ENCODE peak calls at places on chromosome 19, in seven cellular contexts. R, T, Q, K, M, P and O are unnamed samples.

GRCh38 chr19:1063030-1063908 is 3.7 kb upstream of the ARHGAP45 start:
- DNase-seq in Q (no peak), M (no peak), P (peak; percentile 64), T (peak; percentile 67), K (peak; percentile 77), R (no peak), O (no peak)

GRCh38 chr19:5851302-5851701 is at the start of gene FUT3:
- DNase-seq in M (no peak), K (peak; percentile 6), Q (no peak), P (no peak), T (no peak), R (no peak), O (no peak)

GRCh38 chr19:19955208-19955607 is 54.5 kb downstream of the ZNF93 start:
- DNase-seq in T (peak; percentile 33), P (no peak), M (no peak), R (no peak), Q (no peak), K (no peak), O (no peak)

GRCh38 chr19:1082165-1082927 is 12.8 kb downstream of the POLR2E start:
- DNase-seq in P (peak; percentile 92), R (peak; percentile 87), T (peak; percentile 99), Q (no peak), K (peak; percentile 95), M (no peak), O (peak; percentile 81)

GRCh38 chr19:46107371-46107770 is 17.1 kb downstream of the IGFL3 start:
- DNase-seq in K (no peak), R (no peak), M (no peak), P (no peak), Q (no peak), T (no peak), O (no peak)

GRCh38 chr19:55340144-55340783 is 588 bp downstream of the KMT5C start:
- DNase-seq in M (no peak), P (peak; percentile 63), R (no peak), K (peak; percentile 38), T (no peak), Q (no peak), O (no peak)

GRCh38 chr19:49081273-49081672 is 4.0 kb upstream of the SNRNP70 start:
- DNase-seq in Q (no peak), P (no peak), T (no peak), R (no peak), K (no peak), M (no peak), O (no peak)

GRCh38 chr19:39481676-39482075 is 1.0 kb downstream of the TIMM50 start:
- DNase-seq in R (no peak), M (no peak), T (no peak), P (no peak), K (no peak), Q (no peak), O (no peak)

GRCh38 chr19:14106840-14107239 is 10.7 kb downstream of the PRKACA start:
- DNase-seq in K (no peak), T (no peak), Q (no peak), M (no peak), P (no peak), R (no peak), O (no peak)

GRCh38 chr19:48398329-48399235 is 5.1 kb downstream of the GRIN2D start:
- DNase-seq in K (peak; percentile 94), M (peak; percentile 44), P (peak; percentile 96), Q (no peak), R (peak; percentile 85), T (peak; percentile 98), O (peak; percentile 91)

GRCh38 chr19:35115538-35115951 is at the start of gene FXYD3:
- DNase-seq in M (no peak), K (no peak), T (no peak), Q (no peak), R (no peak), P (no peak), O (no peak)

GRCh38 chr19:46303702-46304397 is 7.0 kb downstream of the HIF3A start:
- DNase-seq in Q (no peak), R (no peak), K (peak; percentile 93), P (peak; percentile 82), T (peak; percentile 99), M (no peak), O (no peak)

GRCh38 chr19:5038631-5039271 is 69.8 kb downstream of the KDM4B start:
- DNase-seq in K (peak; percentile 53), M (peak; percentile 17), P (peak; percentile 72), R (no peak), T (peak; percentile 62), Q (no peak), O (no peak)

GRCh38 chr19:39112338-39112890 is 13.2 kb upstream of the PAK4 start:
- DNase-seq in P (no peak), K (no peak), T (no peak), R (no peak), Q (no peak), M (no peak), O (no peak)

GRCh38 chr19:13723206-13723605 is 41.1 kb upstream of the MRI1 start:
- DNase-seq in R (no peak), K (no peak), P (no peak), Q (no peak), T (no peak), M (no peak), O (no peak)

GRCh38 chr19:6126335-6126974 is 9.0 kb upstream of the ACSBG2 start:
- DNase-seq in R (no peak), Q (peak; percentile 71), K (peak; percentile 71), T (no peak), P (peak; percentile 55), M (peak; percentile 67), O (no peak)

GRCh38 chr19:46604781-46605355 is 3.7 kb downstream of the CALM3 start:
- DNase-seq in P (peak; percentile 65), Q (no peak), T (no peak), R (no peak), K (peak; percentile 14), M (no peak), O (no peak)

GRCh38 chr19:3149089-3149488 is 13.3 kb downstream of the GNA15 start:
- DNase-seq in K (no peak), T (no peak), M (no peak), P (no peak), Q (no peak), R (no peak), O (no peak)

GRCh38 chr19:5623397-5624153 is 692 bp downstream of the SAFB start:
- DNase-seq in R (no peak), P (peak; percentile 55), K (peak; percentile 47), T (no peak), Q (no peak), M (no peak), O (no peak)

GRCh38 chr19:20167020-20167644 is at the start of gene ZNF486:
- DNase-seq in T (peak; percentile 95), K (peak; percentile 24), Q (no peak), P (peak; percentile 85), R (peak; percentile 34), M (peak; percentile 80), O (no peak)

GRCh38 chr19:33071887-33072286 is 7.2 kb upstream of the RHPN2 start:
- DNase-seq in T (no peak), M (no peak), K (no peak), Q (no peak), P (no peak), R (no peak), O (no peak)

GRCh38 chr19:34306824-34307223 is 52.5 kb downstream of the GARRE1 start:
- DNase-seq in K (no peak), M (no peak), R (no peak), P (no peak), Q (no peak), T (no peak), O (no peak)

GRCh38 chr19:6925801-6926751 is 38.7 kb downstream of the ADGRE1 start:
- DNase-seq in R (no peak), M (no peak), K (no peak), P (no peak), T (no peak), Q (peak; percentile 68), O (peak; percentile 6)

GRCh38 chr19:57068921-57069697 is 50.7 kb upstream of the USP29 start:
- DNase-seq in Q (no peak), K (no peak), R (no peak), T (peak; percentile 47), M (peak; percentile 63), P (peak; percentile 45), O (no peak)
- TF ChIP-seq TAF1 in Q (no peak), K (no peak), R (no peak), T (no peak), M (no peak), P (no peak), O (no peak)

DNA sequence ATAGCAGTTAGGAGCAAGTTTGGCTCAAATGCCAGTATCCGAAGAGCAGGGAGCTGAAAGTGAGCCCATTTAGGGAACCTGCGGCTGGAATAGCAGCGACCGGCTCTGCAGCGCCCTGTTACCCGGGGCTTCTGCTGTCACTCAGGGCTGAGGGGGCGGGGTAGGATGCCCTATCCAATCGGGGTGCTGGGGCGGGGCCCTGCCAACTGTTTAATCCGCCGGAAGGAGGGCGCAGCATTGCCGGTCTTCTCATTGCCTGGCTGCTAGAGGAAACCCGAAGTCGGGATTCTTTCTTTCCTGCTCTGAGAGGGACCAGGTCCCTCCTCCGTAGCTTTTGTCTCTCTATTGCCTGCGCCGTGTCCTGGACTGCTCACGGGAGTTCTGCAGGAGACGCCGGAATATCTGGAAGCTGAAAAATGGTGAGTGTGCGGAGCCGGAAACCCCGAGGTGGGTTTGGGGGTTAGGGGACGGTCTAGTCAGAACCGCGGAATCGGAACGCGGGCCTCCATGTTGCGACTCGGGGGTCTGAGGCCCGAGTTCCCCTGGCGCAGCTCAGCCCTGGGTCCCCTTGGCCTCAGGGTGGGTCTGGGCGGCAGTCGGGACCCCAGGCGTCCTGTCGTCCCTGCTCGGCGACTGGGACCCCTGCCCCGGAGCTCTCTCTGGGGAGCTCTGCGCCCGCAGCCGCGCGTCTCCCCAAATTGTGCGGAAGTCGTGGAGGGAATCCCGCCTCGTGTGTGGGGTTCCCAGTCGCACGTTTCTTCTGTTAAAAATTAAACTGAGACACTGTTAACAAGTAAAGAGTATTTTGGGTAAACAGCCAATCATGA is 22.8 kb downstream of the ZNF763 start:
- DNase-seq in M (peak; percentile 55), P (peak; percentile 94), R (peak; percentile 84), Q (peak; percentile 68), T (peak; percentile 96), K (peak; percentile 79), O (peak; percentile 89)
- TF ChIP-seq POLR2AphosphoS5 in M (peak; percentile 41), P (peak; percentile 95), R (peak; percentile 82), Q (peak; percentile 94), T (peak; percentile 93), K (peak; percentile 50), O (peak; percentile 87)

GRCh38 chr19:18839465-18840287 is 7.9 kb downstream of the UPF1 start:
- DNase-seq in K (no peak), P (no peak), R (peak; percentile 11), M (peak; percentile 87), Q (no peak), T (no peak), O (no peak)
- TF ChIP-seq TAF1 in K (no peak), P (no peak), R (no peak), M (peak; percentile 49), Q (no peak), T (no peak), O (no peak)

DNA sequence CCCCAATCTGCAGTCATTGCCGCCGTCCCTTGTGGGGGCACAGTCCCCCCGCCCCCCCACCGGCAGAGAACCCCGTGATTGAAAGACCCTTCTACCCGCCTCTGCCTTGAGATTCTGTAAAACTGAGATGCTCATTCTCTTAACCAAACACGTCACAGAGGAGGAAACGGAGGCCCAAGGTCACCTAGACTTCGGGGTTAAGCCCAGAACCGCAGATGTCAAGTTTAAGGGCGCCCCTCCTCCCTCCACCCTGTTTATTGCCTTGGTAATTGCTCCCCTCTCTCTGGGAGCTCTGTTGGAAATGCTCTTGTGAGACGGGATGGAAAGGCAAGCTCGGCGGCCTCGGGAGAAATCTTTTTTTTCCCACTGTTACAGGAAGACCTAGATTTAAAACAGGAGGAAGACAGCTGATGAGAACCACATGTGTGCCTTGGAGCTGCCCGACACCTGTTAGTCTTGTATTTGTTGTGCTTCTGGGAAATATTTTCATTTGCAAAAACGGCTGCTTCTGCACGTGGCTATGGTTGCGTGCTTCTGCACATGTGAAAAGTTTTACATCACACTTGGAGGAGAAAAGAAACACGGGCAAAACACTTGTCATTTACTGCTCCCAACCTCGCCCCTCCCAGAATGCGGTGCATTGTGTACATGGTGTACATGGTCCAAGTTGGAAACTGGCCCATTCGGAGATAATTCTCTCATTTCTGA is 1.1 kb upstream of the MED26 start:
- DNase-seq in Q (peak; percentile 33), T (no peak), M (no peak), P (peak; percentile 62), K (no peak), R (no peak), O (no peak)
- TF ChIP-seq POLR2AphosphoS5 in Q (peak; percentile 6), T (no peak), M (no peak), P (peak; percentile 47), K (peak; percentile 5), R (peak; percentile 46), O (no peak)